ENCODE peak calls at places on chromosomes 2 and 18, in four cellular contexts. One of them, this sample, is unnamed.

GRCh38 chr2:11530864-11531451 is 2.9 kb upstream of the GREB1 start:
- DNase-seq in testis: no peak
- DNase-seq in cardiac muscle cell: no peak
- DNase-seq in stomach: no peak
- DNase-seq in this sample: no peak

GRCh38 chr2:22450831-22451230 is 934.1 kb upstream of the KLHL29 start:
- DNase-seq in cardiac muscle cell: no peak
- DNase-seq in testis: peak; percentile 47
- DNase-seq in stomach: no peak
- DNase-seq in this sample: no peak

GRCh38 chr2:73072416-73072815 is 904 bp upstream of the SFXN5 start:
- DNase-seq in cardiac muscle cell: no peak
- DNase-seq in testis: no peak
- DNase-seq in stomach: no peak
- DNase-seq in this sample: peak; percentile 65

GRCh38 chr2:157971702-157972101 is 95.6 kb upstream of the ACVR1 start:
- DNase-seq in cardiac muscle cell: no peak
- DNase-seq in stomach: no peak
- DNase-seq in testis: no peak
- DNase-seq in this sample: no peak

GRCh38 chr2:96156011-96156820 is 11.0 kb upstream of the DUSP2 start:
- DNase-seq in stomach: no peak
- DNase-seq in cardiac muscle cell: no peak
- DNase-seq in testis: no peak
- DNase-seq in this sample: no peak

GRCh38 chr2:43218221-43218549 is 8.2 kb downstream of the ZFP36L2 start:
- DNase-seq in testis: peak; percentile 63
- DNase-seq in stomach: no peak
- DNase-seq in cardiac muscle cell: no peak
- DNase-seq in this sample: no peak

GRCh38 chr2:74849228-74849892 is 15.4 kb downstream of the HK2 start:
- DNase-seq in stomach: peak; percentile 75
- DNase-seq in cardiac muscle cell: peak; percentile 78
- DNase-seq in testis: peak; percentile 76
- DNase-seq in this sample: no peak

GRCh38 chr18:6382968-6383367 is 31.7 kb downstream of the L3MBTL4 start:
- DNase-seq in testis: no peak
- DNase-seq in cardiac muscle cell: no peak
- DNase-seq in stomach: no peak
- DNase-seq in this sample: no peak

GRCh38 chr2:210442869-210443268 is 33.7 kb downstream of the LANCL1 start:
- DNase-seq in testis: no peak
- DNase-seq in stomach: no peak
- DNase-seq in cardiac muscle cell: no peak
- DNase-seq in this sample: no peak

GRCh38 chr2:151795646-151796240 is 32.5 kb downstream of the ARL5A start:
- DNase-seq in cardiac muscle cell: no peak
- DNase-seq in stomach: no peak
- DNase-seq in testis: no peak
- DNase-seq in this sample: no peak

GRCh38 chr2:151790689-151791088 is 37.5 kb downstream of the ARL5A start:
- DNase-seq in cardiac muscle cell: no peak
- DNase-seq in testis: no peak
- DNase-seq in stomach: no peak
- DNase-seq in this sample: no peak

GRCh38 chr2:151793123-151793522 is 35.1 kb downstream of the ARL5A start:
- DNase-seq in stomach: no peak
- DNase-seq in testis: no peak
- DNase-seq in cardiac muscle cell: no peak
- DNase-seq in this sample: no peak

GRCh38 chr2:151791545-151791944 is 36.7 kb downstream of the ARL5A start:
- DNase-seq in stomach: no peak
- DNase-seq in cardiac muscle cell: no peak
- DNase-seq in testis: no peak
- DNase-seq in this sample: no peak

DNA sequence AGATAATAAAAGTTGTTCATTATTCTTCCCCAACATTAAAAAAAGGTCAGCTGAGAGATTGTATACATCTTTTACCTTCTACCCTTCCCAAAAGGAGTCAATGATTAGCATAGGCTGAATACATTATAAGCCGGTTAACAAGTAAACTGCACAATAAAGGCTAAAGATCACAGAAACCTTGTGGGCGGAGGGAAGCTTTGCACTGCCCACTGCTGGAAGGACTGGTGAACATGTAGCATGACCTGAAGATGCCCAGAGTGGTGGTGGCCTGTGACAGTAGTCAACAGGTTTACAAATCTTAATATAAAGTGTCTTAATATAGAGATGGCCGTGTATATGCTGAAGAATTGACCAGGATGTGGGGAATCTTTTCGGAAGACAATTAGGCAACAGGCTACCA is 35.6 kb downstream of the ARL5A start:
- DNase-seq in stomach: no peak
- DNase-seq in cardiac muscle cell: no peak
- DNase-seq in testis: no peak
- DNase-seq in this sample: no peak
- TF ChIP-seq CTCF in stomach: no peak
- TF ChIP-seq CTCF in cardiac muscle cell: no peak
- TF ChIP-seq CTCF in testis: no peak
- TF ChIP-seq CTCF in this sample: peak; percentile 56

GRCh38 chr18:32371384-32371783 is 99.3 kb downstream of the GAREM1 start:
- DNase-seq in testis: no peak
- DNase-seq in stomach: no peak
- DNase-seq in cardiac muscle cell: no peak
- DNase-seq in this sample: no peak
- H3K27ac ChIP-seq in testis: no peak overlapping the region
- H3K27ac ChIP-seq in stomach: peak overlapping the region; percentile 84
- H3K27ac ChIP-seq in cardiac muscle cell: no peak overlapping the region
- H3K27ac ChIP-seq in this sample: no peak overlapping the region

DNA sequence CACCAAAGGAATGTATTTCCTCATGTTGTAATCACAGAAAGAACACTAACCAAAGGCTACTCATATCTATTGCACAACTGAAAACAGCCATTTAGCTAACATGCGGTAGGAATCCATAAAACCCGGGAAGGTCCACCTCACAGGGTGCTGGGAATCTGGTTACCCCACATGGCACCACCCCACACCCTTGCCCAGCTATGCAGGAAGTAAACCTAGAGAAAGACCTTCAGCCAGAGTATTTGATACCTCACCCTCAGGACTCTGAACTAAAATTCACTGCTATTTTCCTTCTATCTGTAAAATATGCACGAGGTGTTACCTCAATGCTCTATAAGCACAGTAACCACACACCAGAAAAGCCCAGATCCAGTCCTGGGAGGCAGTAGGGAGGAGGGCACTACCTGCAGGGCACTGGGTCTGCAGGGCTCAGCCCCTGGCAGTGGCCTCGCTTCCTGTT is 45.8 kb downstream of the PTPN2 start:
- DNase-seq in testis: no peak
- DNase-seq in cardiac muscle cell: peak; percentile 94
- DNase-seq in stomach: peak; percentile 60
- DNase-seq in this sample: no peak
- H3K4me3 ChIP-seq in testis: no peak overlapping the region
- H3K4me3 ChIP-seq in cardiac muscle cell: no peak overlapping the region
- H3K4me3 ChIP-seq in stomach: peak overlapping the region; percentile 12
- H3K4me3 ChIP-seq in this sample: no peak overlapping the region

DNA sequence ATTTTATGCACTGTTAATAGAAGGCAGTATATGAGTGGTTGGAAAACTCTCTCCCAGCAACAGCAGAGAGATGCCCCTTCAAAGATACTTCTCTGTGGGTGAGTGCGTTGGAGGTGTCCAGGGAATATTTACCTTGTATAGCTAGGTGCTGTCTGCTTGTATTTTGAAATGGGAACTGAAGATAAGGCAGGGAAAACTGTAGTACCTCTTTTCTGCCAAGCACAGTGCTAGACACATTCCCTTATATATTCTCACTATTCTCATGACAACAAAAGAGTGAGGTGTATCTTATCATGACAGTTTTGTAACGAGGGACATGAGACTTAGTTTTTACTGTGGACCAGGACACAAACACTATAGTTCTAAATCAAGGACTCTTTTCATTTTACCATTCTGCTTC is 2.1 kb downstream of the TTC39C start:
- DNase-seq in cardiac muscle cell: no peak
- DNase-seq in testis: no peak
- DNase-seq in stomach: no peak
- DNase-seq in this sample: no peak
- TF ChIP-seq CTCF in cardiac muscle cell: peak; percentile 41
- TF ChIP-seq CTCF in testis: no peak
- TF ChIP-seq CTCF in stomach: peak; percentile 40
- TF ChIP-seq CTCF in this sample: peak; percentile 37

GRCh38 chr18:63074987-63075404 is 244.6 kb downstream of the BCL2 start:
- DNase-seq in cardiac muscle cell: peak; percentile 50
- DNase-seq in stomach: peak; percentile 68
- DNase-seq in testis: peak; percentile 78
- DNase-seq in this sample: peak; percentile 84
- H3K27ac ChIP-seq in cardiac muscle cell: no peak overlapping the region
- H3K27ac ChIP-seq in stomach: peak overlapping the region; percentile 80
- H3K27ac ChIP-seq in testis: no peak overlapping the region
- H3K27ac ChIP-seq in this sample: no peak overlapping the region

GRCh38 chr2:161238559-161239415 is 69.4 kb upstream of the PSMD14 start:
- DNase-seq in stomach: peak; percentile 69
- DNase-seq in cardiac muscle cell: peak; percentile 75
- DNase-seq in testis: peak; percentile 74
- DNase-seq in this sample: peak; percentile 85
- H3K4me3 ChIP-seq in stomach: peak overlapping the region; percentile 69
- H3K4me3 ChIP-seq in cardiac muscle cell: peak overlapping the region; percentile 23
- H3K4me3 ChIP-seq in testis: peak overlapping the region; percentile 53
- H3K4me3 ChIP-seq in this sample: peak overlapping the region; percentile 82

GRCh38 chr2:237725661-237726060 is 72.9 kb upstream of the RBM44 start:
- DNase-seq in stomach: no peak
- DNase-seq in cardiac muscle cell: no peak
- DNase-seq in testis: no peak
- DNase-seq in this sample: no peak
- TF ChIP-seq CTCF in stomach: no peak
- TF ChIP-seq CTCF in cardiac muscle cell: no peak
- TF ChIP-seq CTCF in testis: no peak
- TF ChIP-seq CTCF in this sample: no peak

DNA sequence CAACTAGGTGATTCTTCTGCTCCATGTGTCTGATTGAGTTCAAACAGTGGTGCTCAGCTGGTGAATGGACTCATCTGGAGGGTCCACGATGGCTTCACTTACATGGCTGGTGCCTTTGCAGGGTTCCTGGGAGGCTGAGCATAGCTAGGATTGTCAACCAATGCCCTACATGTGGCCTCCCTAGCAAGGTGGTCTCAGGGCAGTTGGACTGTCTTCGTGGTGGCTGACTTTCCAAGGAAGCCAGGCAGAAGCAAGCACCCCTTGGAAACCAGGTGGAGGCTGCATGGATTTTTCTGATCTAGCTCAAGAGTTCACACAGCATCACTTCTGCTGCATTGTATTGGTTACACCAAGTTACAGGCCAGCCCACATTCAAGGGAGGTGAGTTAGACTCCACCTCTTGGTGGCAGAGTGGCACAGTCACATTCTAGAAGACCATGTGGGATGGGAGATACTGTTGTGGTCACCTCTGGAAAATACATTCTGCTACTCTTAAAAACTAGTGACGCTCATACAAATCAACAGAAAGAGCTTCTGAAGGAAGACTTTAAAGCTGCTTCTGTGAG is 6.9 kb downstream of the IL1R2 start:
- DNase-seq in cardiac muscle cell: no peak
- DNase-seq in stomach: no peak
- DNase-seq in testis: no peak
- DNase-seq in this sample: no peak
- H3K27ac ChIP-seq in cardiac muscle cell: no peak overlapping the region
- H3K27ac ChIP-seq in stomach: peak overlapping the region; percentile 62
- H3K27ac ChIP-seq in testis: no peak overlapping the region
- H3K27ac ChIP-seq in this sample: no peak overlapping the region

DNA sequence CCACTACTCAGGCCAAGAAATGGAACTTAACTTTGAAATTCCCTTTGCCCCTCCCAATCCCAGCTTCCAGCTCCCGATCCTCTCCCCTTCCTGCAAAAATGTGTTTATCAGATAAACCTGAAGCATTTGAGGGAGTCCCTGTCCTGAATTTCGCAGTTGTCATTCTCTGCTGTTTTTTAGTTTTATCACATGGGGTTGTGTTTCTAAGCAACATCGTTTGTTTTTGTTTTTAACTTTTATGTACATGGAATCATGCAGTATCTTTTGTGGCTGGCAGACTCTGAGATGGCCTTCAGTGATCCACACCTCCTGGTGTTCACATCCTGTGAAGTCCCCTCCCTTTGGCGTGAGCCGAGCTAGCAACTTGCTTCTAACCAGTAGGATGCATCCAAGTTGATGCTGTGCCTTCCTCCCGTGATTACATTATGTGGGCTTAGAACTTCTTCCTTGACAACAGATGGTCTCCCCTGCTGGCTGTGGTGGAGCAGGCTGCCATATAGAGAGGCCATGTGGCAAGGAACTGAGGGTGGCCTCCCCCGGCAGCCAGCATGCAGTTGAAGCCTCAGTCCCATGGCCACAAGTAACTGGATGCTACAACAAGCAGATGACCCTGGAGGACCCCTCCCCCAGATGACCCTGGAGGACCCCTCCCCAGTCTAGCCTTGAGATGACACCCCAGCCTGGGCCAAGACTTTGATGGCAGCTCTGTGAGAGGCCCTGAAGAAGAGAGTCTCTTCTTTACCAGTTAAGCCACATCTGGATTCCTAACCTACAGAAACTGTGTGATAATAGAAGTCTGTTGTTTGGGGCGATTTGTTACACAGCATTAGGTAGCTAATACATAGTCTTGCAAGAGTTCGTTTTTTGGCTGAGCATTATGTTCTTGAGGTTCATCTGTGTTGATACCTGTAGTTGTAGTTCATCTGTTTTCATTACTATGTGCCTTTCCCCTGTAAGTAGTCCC is 27.7 kb downstream of the SH3BP4 start:
- DNase-seq in testis: peak; percentile 61
- DNase-seq in stomach: no peak
- DNase-seq in cardiac muscle cell: peak; percentile 62
- DNase-seq in this sample: no peak
- H3K4me3 ChIP-seq in testis: no peak overlapping the region
- H3K4me3 ChIP-seq in stomach: peak overlapping the region; percentile 17
- H3K4me3 ChIP-seq in cardiac muscle cell: no peak overlapping the region
- H3K4me3 ChIP-seq in this sample: no peak overlapping the region

This sample was measured in WERI-Rb-1.